ENCODE peak calls at places on chromosomes 13 and 19, in ten cellular contexts. One of them, this sample, is unnamed.

GRCh38 chr19:15456871-15457700 is 7.3 kb downstream of the RASAL3 start:
- DNase-seq in activated naive CD4-positive, alpha-beta T cell: no peak
- DNase-seq in SK-N-DZ: no peak
- DNase-seq in stimulated activated CD4-positive, alpha-beta T cell treated with anti-CD3 and anti-CD28 coated beads, Interleukin-4, amount 100 ng/mL, for 1 hour: no peak
- DNase-seq in NCI-H2081: peak; percentile 38
- DNase-seq in fibroblast of villous mesenchyme: no peak
- DNase-seq in LHCN-M2: no peak
- DNase-seq in activated naive CD8-positive, alpha-beta T cell treated with anti-CD3 and anti-CD28 coated beads, Interleukin-2, amount 10 ng/mL, durations not matched to agents 7 days and 5 days: no peak
- DNase-seq in pons: no peak
- DNase-seq in stimulated activated CD8-positive, alpha-beta memory T cell treated with anti-CD3 and anti-CD28 coated beads, Interleukin-7, amount 100 ng/mL, for 1 hour: no peak
- DNase-seq in this sample: no peak

GRCh38 chr19:16886305-16886880 is 2.4 kb upstream of the F2RL3 start:
- DNase-seq in activated naive CD4-positive, alpha-beta T cell: no peak
- DNase-seq in SK-N-DZ: no peak
- DNase-seq in stimulated activated CD4-positive, alpha-beta T cell treated with anti-CD3 and anti-CD28 coated beads, Interleukin-4, amount 100 ng/mL, for 1 hour: no peak
- DNase-seq in NCI-H2081: no peak
- DNase-seq in fibroblast of villous mesenchyme: peak; percentile 93
- DNase-seq in LHCN-M2: peak; percentile 20
- DNase-seq in activated naive CD8-positive, alpha-beta T cell treated with anti-CD3 and anti-CD28 coated beads, Interleukin-2, amount 10 ng/mL, durations not matched to agents 7 days and 5 days: no peak
- DNase-seq in pons: no peak
- DNase-seq in stimulated activated CD8-positive, alpha-beta memory T cell treated with anti-CD3 and anti-CD28 coated beads, Interleukin-7, amount 100 ng/mL, for 1 hour: no peak
- DNase-seq in this sample: no peak

GRCh38 chr19:13208131-13208963 is 58.1 kb downstream of the IER2 start:
- DNase-seq in activated naive CD4-positive, alpha-beta T cell: peak; percentile 35
- DNase-seq in SK-N-DZ: no peak
- DNase-seq in stimulated activated CD4-positive, alpha-beta T cell treated with anti-CD3 and anti-CD28 coated beads, Interleukin-4, amount 100 ng/mL, for 1 hour: peak; percentile 66
- DNase-seq in NCI-H2081: no peak
- DNase-seq in fibroblast of villous mesenchyme: peak; percentile 52
- DNase-seq in LHCN-M2: peak; percentile 81
- DNase-seq in activated naive CD8-positive, alpha-beta T cell treated with anti-CD3 and anti-CD28 coated beads, Interleukin-2, amount 10 ng/mL, durations not matched to agents 7 days and 5 days: peak; percentile 53
- DNase-seq in pons: peak; percentile 55
- DNase-seq in stimulated activated CD8-positive, alpha-beta memory T cell treated with anti-CD3 and anti-CD28 coated beads, Interleukin-7, amount 100 ng/mL, for 1 hour: no peak
- DNase-seq in this sample: no peak

GRCh38 chr13:27920677-27921420 is 1.0 kb downstream of the PDX1 start:
- DNase-seq in activated naive CD4-positive, alpha-beta T cell: no peak
- DNase-seq in SK-N-DZ: no peak
- DNase-seq in stimulated activated CD4-positive, alpha-beta T cell treated with anti-CD3 and anti-CD28 coated beads, Interleukin-4, amount 100 ng/mL, for 1 hour: no peak
- DNase-seq in NCI-H2081: peak; percentile 36
- DNase-seq in fibroblast of villous mesenchyme: peak; percentile 8
- DNase-seq in LHCN-M2: no peak
- DNase-seq in activated naive CD8-positive, alpha-beta T cell treated with anti-CD3 and anti-CD28 coated beads, Interleukin-2, amount 10 ng/mL, durations not matched to agents 7 days and 5 days: peak; percentile 49
- DNase-seq in pons: no peak
- DNase-seq in stimulated activated CD8-positive, alpha-beta memory T cell treated with anti-CD3 and anti-CD28 coated beads, Interleukin-7, amount 100 ng/mL, for 1 hour: no peak
- DNase-seq in this sample: no peak

GRCh38 chr13:110108348-110109139 is 198.4 kb downstream of the COL4A1 start:
- DNase-seq in activated naive CD4-positive, alpha-beta T cell: no peak
- DNase-seq in SK-N-DZ: peak; percentile 79
- DNase-seq in stimulated activated CD4-positive, alpha-beta T cell treated with anti-CD3 and anti-CD28 coated beads, Interleukin-4, amount 100 ng/mL, for 1 hour: no peak
- DNase-seq in NCI-H2081: peak; percentile 63
- DNase-seq in fibroblast of villous mesenchyme: peak; percentile 89
- DNase-seq in LHCN-M2: peak; percentile 90
- DNase-seq in activated naive CD8-positive, alpha-beta T cell treated with anti-CD3 and anti-CD28 coated beads, Interleukin-2, amount 10 ng/mL, durations not matched to agents 7 days and 5 days: no peak
- DNase-seq in pons: peak; percentile 83
- DNase-seq in stimulated activated CD8-positive, alpha-beta memory T cell treated with anti-CD3 and anti-CD28 coated beads, Interleukin-7, amount 100 ng/mL, for 1 hour: no peak
- DNase-seq in this sample: no peak

GRCh38 chr19:19615086-19615485 is 3.4 kb downstream of the PBX4 start:
- DNase-seq in activated naive CD4-positive, alpha-beta T cell: no peak
- DNase-seq in SK-N-DZ: no peak
- DNase-seq in stimulated activated CD4-positive, alpha-beta T cell treated with anti-CD3 and anti-CD28 coated beads, Interleukin-4, amount 100 ng/mL, for 1 hour: no peak
- DNase-seq in NCI-H2081: no peak
- DNase-seq in fibroblast of villous mesenchyme: peak; percentile 18
- DNase-seq in LHCN-M2: peak; percentile 41
- DNase-seq in activated naive CD8-positive, alpha-beta T cell treated with anti-CD3 and anti-CD28 coated beads, Interleukin-2, amount 10 ng/mL, durations not matched to agents 7 days and 5 days: no peak
- DNase-seq in pons: no peak
- DNase-seq in stimulated activated CD8-positive, alpha-beta memory T cell treated with anti-CD3 and anti-CD28 coated beads, Interleukin-7, amount 100 ng/mL, for 1 hour: no peak
- DNase-seq in this sample: no peak

GRCh38 chr19:4664642-4665041 is 5.5 kb downstream of the MYDGF start:
- DNase-seq in activated naive CD4-positive, alpha-beta T cell: no peak
- DNase-seq in SK-N-DZ: no peak
- DNase-seq in stimulated activated CD4-positive, alpha-beta T cell treated with anti-CD3 and anti-CD28 coated beads, Interleukin-4, amount 100 ng/mL, for 1 hour: no peak
- DNase-seq in NCI-H2081: no peak
- DNase-seq in fibroblast of villous mesenchyme: no peak
- DNase-seq in LHCN-M2: no peak
- DNase-seq in activated naive CD8-positive, alpha-beta T cell treated with anti-CD3 and anti-CD28 coated beads, Interleukin-2, amount 10 ng/mL, durations not matched to agents 7 days and 5 days: no peak
- DNase-seq in pons: no peak
- DNase-seq in stimulated activated CD8-positive, alpha-beta memory T cell treated with anti-CD3 and anti-CD28 coated beads, Interleukin-7, amount 100 ng/mL, for 1 hour: no peak
- DNase-seq in this sample: no peak

GRCh38 chr19:15108145-15108844 is 1.1 kb downstream of the SYDE1 start:
- DNase-seq in activated naive CD4-positive, alpha-beta T cell: no peak
- DNase-seq in SK-N-DZ: no peak
- DNase-seq in stimulated activated CD4-positive, alpha-beta T cell treated with anti-CD3 and anti-CD28 coated beads, Interleukin-4, amount 100 ng/mL, for 1 hour: no peak
- DNase-seq in NCI-H2081: no peak
- DNase-seq in fibroblast of villous mesenchyme: peak; percentile 21
- DNase-seq in LHCN-M2: no peak
- DNase-seq in activated naive CD8-positive, alpha-beta T cell treated with anti-CD3 and anti-CD28 coated beads, Interleukin-2, amount 10 ng/mL, durations not matched to agents 7 days and 5 days: no peak
- DNase-seq in pons: no peak
- DNase-seq in stimulated activated CD8-positive, alpha-beta memory T cell treated with anti-CD3 and anti-CD28 coated beads, Interleukin-7, amount 100 ng/mL, for 1 hour: no peak
- DNase-seq in this sample: no peak

GRCh38 chr19:17127671-17128070 is 52.1 kb downstream of the MYO9B start:
- DNase-seq in activated naive CD4-positive, alpha-beta T cell: no peak
- DNase-seq in SK-N-DZ: no peak
- DNase-seq in stimulated activated CD4-positive, alpha-beta T cell treated with anti-CD3 and anti-CD28 coated beads, Interleukin-4, amount 100 ng/mL, for 1 hour: no peak
- DNase-seq in NCI-H2081: no peak
- DNase-seq in fibroblast of villous mesenchyme: no peak
- DNase-seq in LHCN-M2: no peak
- DNase-seq in activated naive CD8-positive, alpha-beta T cell treated with anti-CD3 and anti-CD28 coated beads, Interleukin-2, amount 10 ng/mL, durations not matched to agents 7 days and 5 days: no peak
- DNase-seq in pons: no peak
- DNase-seq in stimulated activated CD8-positive, alpha-beta memory T cell treated with anti-CD3 and anti-CD28 coated beads, Interleukin-7, amount 100 ng/mL, for 1 hour: no peak
- DNase-seq in this sample: peak; percentile 81

GRCh38 chr13:21573920-21574712 is 29.9 kb downstream of the MICU2 start:
- DNase-seq in activated naive CD4-positive, alpha-beta T cell: no peak
- DNase-seq in SK-N-DZ: no peak
- DNase-seq in stimulated activated CD4-positive, alpha-beta T cell treated with anti-CD3 and anti-CD28 coated beads, Interleukin-4, amount 100 ng/mL, for 1 hour: no peak
- DNase-seq in NCI-H2081: no peak
- DNase-seq in fibroblast of villous mesenchyme: no peak
- DNase-seq in LHCN-M2: peak; percentile 72
- DNase-seq in activated naive CD8-positive, alpha-beta T cell treated with anti-CD3 and anti-CD28 coated beads, Interleukin-2, amount 10 ng/mL, durations not matched to agents 7 days and 5 days: no peak
- DNase-seq in pons: no peak
- DNase-seq in stimulated activated CD8-positive, alpha-beta memory T cell treated with anti-CD3 and anti-CD28 coated beads, Interleukin-7, amount 100 ng/mL, for 1 hour: no peak
- DNase-seq in this sample: no peak

GRCh38 chr19:4981681-4981958 is 12.7 kb downstream of the KDM4B start:
- DNase-seq in activated naive CD4-positive, alpha-beta T cell: no peak
- DNase-seq in SK-N-DZ: no peak
- DNase-seq in stimulated activated CD4-positive, alpha-beta T cell treated with anti-CD3 and anti-CD28 coated beads, Interleukin-4, amount 100 ng/mL, for 1 hour: no peak
- DNase-seq in NCI-H2081: peak; percentile 90
- DNase-seq in fibroblast of villous mesenchyme: no peak
- DNase-seq in LHCN-M2: no peak
- DNase-seq in activated naive CD8-positive, alpha-beta T cell treated with anti-CD3 and anti-CD28 coated beads, Interleukin-2, amount 10 ng/mL, durations not matched to agents 7 days and 5 days: no peak
- DNase-seq in pons: no peak
- DNase-seq in stimulated activated CD8-positive, alpha-beta memory T cell treated with anti-CD3 and anti-CD28 coated beads, Interleukin-7, amount 100 ng/mL, for 1 hour: no peak
- DNase-seq in this sample: no peak